ENCODE peak calls at places on chromosomes 12 and 14, in seven cellular contexts. H is SK-N-SH, D is suprapubic skin, P is testis, L is breast epithelium, A is body of pancreas, N is HFFc6. U is an unnamed sample.

GRCh38 chr12:78562358-78563205 is 302.0 kb upstream of the SYT1 start:
- DNase-seq in L (no peak), D (no peak), H (no peak), P (no peak), A (no peak), N (peak; percentile 30), U (no peak)

GRCh38 chr14:94738097-94738496 is 31.8 kb downstream of the GSC start:
- DNase-seq in L (no peak), N (no peak), P (no peak), D (no peak), H (no peak), A (no peak), U (no peak)

GRCh38 chr12:92030618-92031017 is 115.0 kb downstream of the BTG1 start:
- DNase-seq in H (no peak), A (peak; percentile 49), N (no peak), P (peak; percentile 58), D (no peak), L (no peak), U (no peak)

GRCh38 chr12:67909091-67909531 is 80.1 kb upstream of the IFNG-AS1 start:
- DNase-seq in D (no peak), A (no peak), P (no peak), H (no peak), L (no peak), N (peak; percentile 90), U (no peak)

GRCh38 chr12:42475055-42475454 is 114.5 kb downstream of the PRICKLE1 start:
- DNase-seq in N (no peak), L (no peak), D (no peak), H (no peak), A (no peak), P (no peak), U (no peak)

GRCh38 chr14:95998656-95999055 is 40.5 kb upstream of the C14orf132 start:
- DNase-seq in D (no peak), A (no peak), P (no peak), N (peak; percentile 53), H (peak; percentile 43), L (no peak), U (no peak)

GRCh38 chr12:47686645-47687240 is 19.1 kb downstream of the RPAP3 start:
- DNase-seq in H (peak; percentile 44), A (no peak), P (peak; percentile 29), D (no peak), L (no peak), N (peak; percentile 57), U (no peak)

GRCh38 chr12:59927041-59927440 is 331.2 kb downstream of the SLC16A7 start:
- DNase-seq in N (no peak), A (no peak), D (no peak), H (no peak), P (no peak), L (no peak), U (no peak)

GRCh38 chr12:86660488-86661171 is 404.4 kb upstream of the MGAT4C start:
- DNase-seq in H (no peak), D (no peak), N (no peak), P (no peak), A (no peak), L (no peak), U (no peak)

GRCh38 chr14:36510078-36510799 is 9.8 kb downstream of the NKX2-1 start:
- DNase-seq in L (no peak), A (no peak), P (no peak), H (peak; percentile 2), N (no peak), D (no peak), U (no peak)

GRCh38 chr14:104682107-104682593 is 7.3 kb upstream of the INF2 start:
- DNase-seq in N (no peak), H (peak; percentile 81), P (no peak), A (no peak), L (no peak), D (no peak), U (no peak)

GRCh38 chr12:95582230-95583058 is 31.2 kb upstream of the USP44 start:
- DNase-seq in N (peak; percentile 47), H (peak; percentile 43), D (no peak), A (no peak), P (no peak), L (no peak), U (no peak)
- TF ChIP-seq CTCF in N (peak; percentile 78), H (peak; percentile 66), D (no peak), A (peak; percentile 71), P (peak; percentile 37), L (peak; percentile 42), U (peak; percentile 45)

GRCh38 chr12:112169966-112170365 is 44.6 kb downstream of the TRAFD1 start:
- DNase-seq in D (no peak), L (peak; percentile 36), P (no peak), A (no peak), H (no peak), N (no peak), U (no peak)

GRCh38 chr12:112170971-112171596 is 45.7 kb downstream of the TRAFD1 start:
- DNase-seq in N (no peak), P (no peak), A (no peak), D (peak; percentile 40), L (peak; percentile 47), H (no peak), U (no peak)

GRCh38 chr12:112168561-112168971 is 43.2 kb downstream of the TRAFD1 start:
- DNase-seq in A (no peak), H (no peak), D (no peak), P (no peak), N (no peak), L (peak; percentile 25), U (no peak)

GRCh38 chr12:112169086-112169872 is 43.9 kb downstream of the TRAFD1 start:
- DNase-seq in N (no peak), A (no peak), D (no peak), L (peak; percentile 33), P (no peak), H (no peak), U (no peak)

DNA sequence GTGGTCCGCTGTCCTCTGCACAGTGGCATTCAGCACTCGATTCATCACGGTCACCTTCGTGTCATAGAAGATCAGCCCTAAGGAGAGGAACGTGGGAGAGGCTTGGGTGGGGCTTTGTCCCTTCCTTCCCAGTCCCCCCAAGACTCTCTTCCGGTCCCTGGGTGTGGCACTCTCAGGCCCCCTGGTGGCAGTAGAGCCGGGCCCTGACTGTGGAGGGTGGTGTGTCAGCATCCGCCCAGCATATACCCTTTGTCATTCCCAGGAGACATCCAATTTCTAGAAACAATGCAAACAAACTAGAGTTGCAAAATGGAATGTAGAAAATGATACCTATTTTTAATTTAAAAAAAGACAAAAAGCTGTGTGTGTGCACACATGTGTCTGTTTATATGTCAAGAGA is 45.0 kb downstream of the TRAFD1 start:
- DNase-seq in D (no peak), A (no peak), H (peak; percentile 58), P (no peak), N (peak; percentile 11), L (peak; percentile 24), U (no peak)
- TF ChIP-seq CTCF in D (no peak), A (no peak), H (peak; percentile 49), P (peak; percentile 35), N (peak; percentile 79), L (no peak), U (peak; percentile 40)

GRCh38 chr14:27411021-27411420 is 813.2 kb upstream of the NOVA1 start:
- DNase-seq in D (no peak), N (no peak), L (no peak), H (peak; percentile 4), A (no peak), P (no peak), U (no peak)
- TF ChIP-seq CTCF in D (no peak), N (no peak), L (no peak), H (no peak), A (no peak), P (no peak), U (no peak)

GRCh38 chr14:92603309-92604257 is 90.0 kb downstream of the RIN3 start:
- DNase-seq in H (no peak), A (no peak), D (no peak), L (no peak), P (peak; percentile 43), N (peak; percentile 62), U (no peak)
- TF ChIP-seq CTCF in H (peak; percentile 48), A (no peak), D (peak; percentile 49), L (peak; percentile 42), P (no peak), N (peak; percentile 50), U (no peak)

GRCh38 chr12:27864521-27864920 is 84.5 kb upstream of the MANSC4 start:
- DNase-seq in H (no peak), A (no peak), D (no peak), P (no peak), N (peak; percentile 13), L (no peak), U (no peak)

GRCh38 chr12:27861428-27862167 is 81.6 kb upstream of the MANSC4 start:
- DNase-seq in N (no peak), A (no peak), H (no peak), D (no peak), L (no peak), P (peak; percentile 78), U (no peak)

GRCh38 chr12:27865421-27865820 is 85.4 kb upstream of the MANSC4 start:
- DNase-seq in D (no peak), H (no peak), P (no peak), A (no peak), N (peak; percentile 73), L (no peak), U (no peak)

GRCh38 chr12:27859648-27860047 is 79.6 kb upstream of the MANSC4 start:
- DNase-seq in L (no peak), N (no peak), D (no peak), A (no peak), H (no peak), P (no peak), U (no peak)
- TF ChIP-seq CTCF in L (no peak), N (peak; percentile 28), D (no peak), A (no peak), H (no peak), P (no peak), U (no peak)

DNA sequence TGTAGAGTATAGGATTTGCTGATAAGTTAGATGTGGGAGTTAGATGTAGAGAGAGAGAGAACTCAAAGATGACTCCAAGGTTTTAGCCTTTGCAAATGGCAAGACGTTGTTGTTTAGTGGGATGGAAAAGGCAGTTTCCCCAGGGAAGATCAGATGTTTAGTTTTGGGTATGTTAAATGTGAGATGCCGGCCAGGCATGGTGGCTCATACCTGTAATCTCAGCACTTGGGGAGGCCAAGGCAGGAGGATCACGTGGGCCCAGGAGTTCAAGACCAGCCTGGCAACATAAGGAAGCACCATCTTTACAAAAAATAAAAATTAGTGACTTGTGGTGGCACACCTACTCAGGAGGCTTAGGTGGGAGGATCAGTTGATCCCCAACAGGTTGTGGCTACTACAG is 33.5 kb downstream of the SCFD1 start:
- DNase-seq in D (no peak), P (no peak), N (no peak), L (no peak), A (no peak), H (no peak), U (no peak)
- TF ChIP-seq CTCF in D (no peak), P (no peak), N (no peak), L (no peak), A (no peak), H (no peak), U (no peak)

GRCh38 chr12:108319277-108320234 is 19.6 kb downstream of the CMKLR1 start:
- DNase-seq in D (no peak), A (no peak), L (no peak), P (no peak), N (no peak), H (no peak), U (no peak)
- TF ChIP-seq CTCF in D (no peak), A (no peak), L (no peak), P (no peak), N (no peak), H (no peak), U (no peak)

DNA sequence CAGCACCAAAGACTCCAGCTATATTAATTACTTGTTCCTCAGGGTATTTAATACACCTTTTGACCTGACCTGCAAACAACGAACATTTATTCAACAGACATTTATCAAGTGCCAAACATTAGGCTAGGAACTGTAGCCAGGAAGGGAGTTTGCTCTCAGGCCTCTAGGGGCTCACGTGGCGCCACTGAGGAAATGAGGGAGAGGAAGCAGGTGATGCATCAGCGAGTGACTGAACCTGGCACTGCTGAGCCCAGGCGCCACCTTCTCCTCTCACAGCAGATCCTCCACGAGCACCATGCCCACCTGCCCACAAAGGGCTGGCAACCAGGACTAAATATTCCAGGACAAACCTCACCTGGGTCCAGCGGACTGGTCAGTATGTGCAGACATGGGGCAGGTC is 50.2 kb downstream of the SETD3 start:
- DNase-seq in L (peak; percentile 60), H (no peak), A (peak; percentile 53), P (no peak), N (no peak), D (no peak), U (no peak)
- TF ChIP-seq CTCF in L (peak; percentile 28), H (no peak), A (peak; percentile 60), P (peak; percentile 28), N (peak; percentile 62), D (peak; percentile 47), U (no peak)